ENCODE peak calls at places on chromosomes 2 and 18, in four cellular contexts. One of them, this sample, is unnamed.

GRCh38 chr2:175111200-175111657 is 56.8 kb downstream of the ATF2 start:
- DNase-seq in foreskin fibroblast: peak
- DNase-seq in lower lobe of right lung: no peak
- DNase-seq in AG04449: peak
- DNase-seq in this sample: peak

GRCh38 chr2:106789185-106789584 is 96.8 kb downstream of the ST6GAL2 start:
- DNase-seq in lower lobe of right lung: no peak
- DNase-seq in foreskin fibroblast: no peak
- DNase-seq in AG04449: no peak
- DNase-seq in this sample: no peak

GRCh38 chr18:58251416-58251815 is 207.4 kb downstream of the NEDD4L start:
- DNase-seq in foreskin fibroblast: no peak
- DNase-seq in AG04449: no peak
- DNase-seq in lower lobe of right lung: no peak
- DNase-seq in this sample: no peak

GRCh38 chr2:25375989-25376545 is 34.3 kb upstream of the DNMT3A start:
- DNase-seq in foreskin fibroblast: no peak
- DNase-seq in lower lobe of right lung: no peak
- DNase-seq in AG04449: no peak
- DNase-seq in this sample: no peak

GRCh38 chr2:217105733-217106649 is 246.1 kb upstream of the TNP1 start:
- DNase-seq in AG04449: peak
- DNase-seq in foreskin fibroblast: peak
- DNase-seq in lower lobe of right lung: no peak
- DNase-seq in this sample: peak

GRCh38 chr2:209314641-209315040 is 109.2 kb upstream of the MAP2 start:
- DNase-seq in lower lobe of right lung: no peak
- DNase-seq in foreskin fibroblast: no peak
- DNase-seq in AG04449: no peak
- DNase-seq in this sample: no peak

GRCh38 chr18:64919971-64920370 is 771.1 kb upstream of the LINC00305 start:
- DNase-seq in AG04449: no peak
- DNase-seq in foreskin fibroblast: no peak
- DNase-seq in lower lobe of right lung: no peak
- DNase-seq in this sample: no peak

GRCh38 chr2:121200419-121201315 is 84.3 kb downstream of the TFCP2L1 start:
- DNase-seq in AG04449: no peak
- DNase-seq in lower lobe of right lung: peak
- DNase-seq in foreskin fibroblast: no peak
- DNase-seq in this sample: no peak

GRCh38 chr18:51051105-51051712 is 21.2 kb downstream of the SMAD4 start:
- DNase-seq in AG04449: no peak
- DNase-seq in lower lobe of right lung: no peak
- DNase-seq in foreskin fibroblast: no peak
- DNase-seq in this sample: no peak

GRCh38 chr2:147792966-147793617 is 51.7 kb upstream of the ACVR2A start:
- DNase-seq in foreskin fibroblast: no peak
- DNase-seq in lower lobe of right lung: no peak
- DNase-seq in AG04449: peak
- DNase-seq in this sample: no peak

DNA sequence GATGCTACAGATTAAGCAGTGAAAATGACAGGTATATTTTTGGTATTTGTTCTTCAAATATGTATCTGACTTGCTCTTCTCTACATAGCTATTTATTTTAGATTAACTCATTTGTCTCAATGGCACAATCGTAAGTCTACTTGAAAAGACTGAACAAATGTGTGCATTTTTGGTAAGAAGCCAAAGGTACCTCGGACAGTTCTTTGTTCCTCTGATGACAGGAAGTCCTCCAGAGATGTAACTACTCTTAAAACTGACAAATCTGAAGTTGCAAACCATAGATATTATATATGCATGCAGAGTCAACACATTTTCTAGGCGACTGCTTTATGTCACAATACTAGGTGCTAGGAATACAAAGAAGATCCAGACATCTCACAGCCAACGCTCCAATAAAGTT is 36.7 kb downstream of the NDUFAF7 start:
- DNase-seq in AG04449: no peak
- DNase-seq in foreskin fibroblast: no peak
- DNase-seq in lower lobe of right lung: no peak
- DNase-seq in this sample: no peak
- TF ChIP-seq CTCF in AG04449: no peak
- TF ChIP-seq CTCF in foreskin fibroblast: no peak
- TF ChIP-seq CTCF in lower lobe of right lung: no peak
- TF ChIP-seq CTCF in this sample: no peak

GRCh38 chr2:64608867-64609228 is 44.9 kb downstream of the SERTAD2 start:
- DNase-seq in foreskin fibroblast: no peak
- DNase-seq in lower lobe of right lung: peak
- DNase-seq in AG04449: no peak
- DNase-seq in this sample: no peak
- H3K4me3 ChIP-seq in foreskin fibroblast: no peak
- H3K4me3 ChIP-seq in lower lobe of right lung: peak
- H3K4me3 ChIP-seq in AG04449: no peak
- H3K4me3 ChIP-seq in this sample: peak

GRCh38 chr2:38535745-38536506 is 66.8 kb downstream of the HNRNPLL start:
- DNase-seq in lower lobe of right lung: peak
- DNase-seq in AG04449: no peak
- DNase-seq in foreskin fibroblast: peak
- DNase-seq in this sample: no peak
- TF ChIP-seq CTCF in lower lobe of right lung: peak
- TF ChIP-seq CTCF in AG04449: peak
- TF ChIP-seq CTCF in foreskin fibroblast: peak
- TF ChIP-seq CTCF in this sample: peak

GRCh38 chr2:212945526-212945925 is 205.9 kb downstream of the IKZF2 start:
- DNase-seq in lower lobe of right lung: no peak
- DNase-seq in foreskin fibroblast: no peak
- DNase-seq in AG04449: no peak
- DNase-seq in this sample: no peak
- H3K4me3 ChIP-seq in lower lobe of right lung: no peak
- H3K4me3 ChIP-seq in foreskin fibroblast: no peak
- H3K4me3 ChIP-seq in AG04449: no peak
- H3K4me3 ChIP-seq in this sample: no peak

GRCh38 chr2:96145028-96145939 is at the start of gene DUSP2:
- DNase-seq in lower lobe of right lung: peak
- DNase-seq in foreskin fibroblast: peak
- DNase-seq in AG04449: no peak
- DNase-seq in this sample: no peak

GRCh38 chr2:96143231-96143847 is 1.9 kb downstream of the DUSP2 start:
- DNase-seq in AG04449: no peak
- DNase-seq in foreskin fibroblast: no peak
- DNase-seq in lower lobe of right lung: peak
- DNase-seq in this sample: no peak

GRCh38 chr2:96142217-96143113 is 2.8 kb downstream of the DUSP2 start:
- DNase-seq in lower lobe of right lung: peak
- DNase-seq in AG04449: no peak
- DNase-seq in foreskin fibroblast: no peak
- DNase-seq in this sample: no peak

GRCh38 chr2:96144481-96145027 is 686 bp downstream of the DUSP2 start:
- DNase-seq in lower lobe of right lung: peak
- DNase-seq in AG04449: no peak
- DNase-seq in foreskin fibroblast: no peak
- DNase-seq in this sample: no peak

GRCh38 chr2:96143848-96144480 is 1.3 kb downstream of the DUSP2 start:
- DNase-seq in lower lobe of right lung: peak
- DNase-seq in foreskin fibroblast: no peak
- DNase-seq in AG04449: no peak
- DNase-seq in this sample: no peak
- TF ChIP-seq CTCF in lower lobe of right lung: no peak
- TF ChIP-seq CTCF in foreskin fibroblast: no peak
- TF ChIP-seq CTCF in AG04449: peak
- TF ChIP-seq CTCF in this sample: no peak

DNA sequence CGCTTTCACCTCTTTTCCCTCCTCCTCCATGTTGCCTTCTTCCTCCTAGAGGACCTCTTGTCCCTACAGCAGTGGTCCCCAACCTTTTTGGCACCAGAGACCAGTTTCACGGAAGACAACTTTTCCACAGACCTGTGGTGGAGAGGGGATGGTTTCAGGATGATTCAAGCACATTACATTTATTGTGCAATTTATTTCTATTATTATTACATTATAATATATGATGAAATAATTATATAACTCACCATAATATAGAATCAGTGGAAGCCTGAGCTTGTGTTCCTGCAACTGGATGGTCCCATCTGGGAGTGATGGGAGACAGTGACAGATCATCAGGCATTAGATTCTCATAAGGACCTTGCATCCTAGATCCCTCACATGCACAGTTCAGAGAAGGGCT is 152.2 kb upstream of the NCKAP5 start:
- DNase-seq in AG04449: no peak
- DNase-seq in foreskin fibroblast: no peak
- DNase-seq in lower lobe of right lung: no peak
- DNase-seq in this sample: no peak
- H3K4me3 ChIP-seq in AG04449: no peak
- H3K4me3 ChIP-seq in foreskin fibroblast: no peak
- H3K4me3 ChIP-seq in lower lobe of right lung: no peak
- H3K4me3 ChIP-seq in this sample: no peak

DNA sequence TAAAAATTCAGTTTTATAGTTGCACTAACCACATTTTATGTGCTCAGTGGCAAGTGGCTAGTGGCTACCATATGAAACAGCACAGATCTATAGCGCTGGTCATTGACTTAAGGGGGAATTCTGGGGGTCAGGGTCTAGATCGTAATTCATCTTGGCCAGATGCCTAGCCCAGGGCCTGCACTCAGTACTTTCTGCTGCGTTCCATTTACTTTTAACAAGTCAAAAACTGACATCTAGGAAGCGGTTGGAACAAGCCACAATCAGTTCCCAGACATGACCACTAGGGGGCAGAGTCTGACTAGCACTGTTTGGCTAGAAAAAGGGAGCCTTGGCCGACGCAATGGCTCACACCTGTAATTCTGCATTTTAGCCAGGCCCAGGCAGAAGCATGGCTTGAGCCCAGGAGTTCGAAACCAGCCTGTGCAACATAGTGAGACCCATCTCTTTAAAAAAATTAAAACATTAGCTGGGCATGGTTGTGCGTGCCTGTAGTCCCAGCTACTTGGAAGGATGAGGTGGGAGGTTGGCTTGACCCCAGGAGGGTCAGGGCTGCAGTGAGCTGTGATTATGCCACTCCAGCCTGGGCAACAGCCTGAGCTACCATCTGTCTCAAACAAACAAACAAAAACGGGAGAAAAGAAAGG is 9.0 kb upstream of the TMBIM1 start:
- DNase-seq in AG04449: no peak
- DNase-seq in foreskin fibroblast: peak
- DNase-seq in lower lobe of right lung: peak
- DNase-seq in this sample: no peak
- TF ChIP-seq CTCF in AG04449: peak
- TF ChIP-seq CTCF in foreskin fibroblast: peak
- TF ChIP-seq CTCF in lower lobe of right lung: peak
- TF ChIP-seq CTCF in this sample: peak

GRCh38 chr2:137836671-137837070 is 127.6 kb upstream of the HNMT start:
- DNase-seq in foreskin fibroblast: no peak
- DNase-seq in AG04449: no peak
- DNase-seq in lower lobe of right lung: no peak
- DNase-seq in this sample: no peak
- H3K4me3 ChIP-seq in foreskin fibroblast: no peak
- H3K4me3 ChIP-seq in AG04449: no peak
- H3K4me3 ChIP-seq in lower lobe of right lung: no peak
- H3K4me3 ChIP-seq in this sample: no peak

GRCh38 chr2:127172306-127172705 is 47.8 kb downstream of the CYP27C1 start:
- DNase-seq in lower lobe of right lung: no peak
- DNase-seq in AG04449: no peak
- DNase-seq in foreskin fibroblast: no peak
- DNase-seq in this sample: no peak
- TF ChIP-seq CTCF in lower lobe of right lung: no peak
- TF ChIP-seq CTCF in AG04449: no peak
- TF ChIP-seq CTCF in foreskin fibroblast: no peak
- TF ChIP-seq CTCF in this sample: no peak